ENCODE peak calls at places on chromosomes 4 and X, in seven cellular contexts. W, I, N, T, G, J and Z are unnamed samples.
A peak's percentile ranks its signal among the peaks of the same experiment; 100 is the strongest.

GRCh38 chrX:29858714-29859113 is 356.6 kb upstream of the MAGEB2 start:
- DNase-seq in J (no peak), N (no peak), W (no peak), T (no peak), I (no peak), G (peak; percentile 54), Z (peak; percentile 8)

GRCh38 chr4:5750052-5750950 is 39.3 kb downstream of the EVC start:
- DNase-seq in W (no peak), G (peak; percentile 81), J (no peak), T (no peak), N (no peak), I (no peak), Z (no peak)

GRCh38 chrX:33128048-33128805 is 83.1 kb downstream of the DMD start:
- DNase-seq in G (no peak), T (no peak), N (peak; percentile 16), J (no peak), I (no peak), W (no peak), Z (no peak)

GRCh38 chrX:133444952-133445831 is 29.9 kb upstream of the GPC4 start:
- DNase-seq in G (peak; percentile 12), N (peak; percentile 40), T (peak; percentile 68), I (peak; percentile 16), W (peak; percentile 14), J (peak; percentile 31), Z (peak; percentile 61)

GRCh38 chr4:89056292-89056952 is 563 bp downstream of the FAM13A start:
- DNase-seq in T (no peak), J (no peak), W (no peak), G (no peak), I (no peak), N (no peak), Z (no peak)

GRCh38 chr4:176193898-176194297 is 1.5 kb downstream of the SPATA4 start:
- DNase-seq in I (no peak), T (no peak), J (peak; percentile 29), G (peak; percentile 96), N (no peak), W (no peak), Z (peak; percentile 84)

GRCh38 chrX:13721819-13722527 is 12.4 kb downstream of the TRAPPC2 start:
- DNase-seq in J (no peak), I (no peak), G (peak; percentile 47), N (no peak), W (peak; percentile 41), T (no peak), Z (peak; percentile 64)

GRCh38 chr4:123884922-123885321 is 488.3 kb downstream of the SPRY1 start:
- DNase-seq in I (no peak), W (no peak), T (no peak), G (no peak), J (no peak), N (no peak), Z (no peak)

GRCh38 chr4:13546855-13547562 is 2.7 kb upstream of the NKX3-2 start:
- DNase-seq in I (no peak), W (peak; percentile 43), N (peak; percentile 75), J (no peak), G (no peak), T (peak; percentile 80), Z (no peak)
- TF ChIP-seq EZH2 in I (no peak), W (peak; percentile 88), N (peak; percentile 96), J (no peak), G (peak; percentile 98), T (peak; percentile 96), Z (no peak)

DNA sequence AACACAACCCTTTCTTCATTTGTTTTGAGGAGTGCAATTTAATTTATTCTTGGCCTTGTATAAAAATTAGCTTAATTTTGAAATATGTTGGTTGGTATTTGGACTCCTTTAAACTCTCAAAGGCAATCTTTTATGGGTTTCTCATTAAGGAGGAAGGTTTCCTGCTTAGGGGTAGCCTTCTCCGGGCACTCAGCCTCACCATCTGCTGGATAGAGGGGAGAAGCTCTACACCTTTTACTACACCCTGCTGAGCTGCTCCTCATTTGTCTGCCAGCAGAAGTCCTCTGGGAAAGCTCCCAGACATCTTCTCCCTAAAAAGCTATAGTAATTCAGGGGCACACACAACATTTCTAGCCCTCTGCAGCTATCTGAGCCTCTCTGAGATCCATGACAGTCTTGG is 179.1 kb downstream of the SOWAHB start:
- DNase-seq in T (peak; percentile 49), G (no peak), J (no peak), N (peak; percentile 15), W (no peak), I (no peak), Z (no peak)
- TF ChIP-seq EZH2phosphoT487 in T (no peak), G (no peak), J (no peak), N (no peak), W (no peak), I (no peak), Z (no peak)

GRCh38 chr4:84493092-84493850 is 5.8 kb downstream of the NKX6-1 start:
- DNase-seq in W (peak; percentile 58), J (no peak), N (peak; percentile 90), I (no peak), T (peak; percentile 90), G (peak; percentile 54), Z (no peak)

GRCh38 chr4:84492737-84493091 is 6.4 kb downstream of the NKX6-1 start:
- DNase-seq in N (peak; percentile 61), I (no peak), W (no peak), T (peak; percentile 49), G (no peak), J (no peak), Z (no peak)

GRCh38 chr4:84490663-84491062 is 8.4 kb downstream of the NKX6-1 start:
- DNase-seq in G (no peak), T (no peak), I (no peak), N (no peak), J (no peak), W (no peak), Z (no peak)

GRCh38 chr4:84492290-84492689 is 6.8 kb downstream of the NKX6-1 start:
- DNase-seq in N (no peak), G (no peak), W (no peak), I (no peak), J (no peak), T (peak; percentile 57), Z (no peak)

DNA sequence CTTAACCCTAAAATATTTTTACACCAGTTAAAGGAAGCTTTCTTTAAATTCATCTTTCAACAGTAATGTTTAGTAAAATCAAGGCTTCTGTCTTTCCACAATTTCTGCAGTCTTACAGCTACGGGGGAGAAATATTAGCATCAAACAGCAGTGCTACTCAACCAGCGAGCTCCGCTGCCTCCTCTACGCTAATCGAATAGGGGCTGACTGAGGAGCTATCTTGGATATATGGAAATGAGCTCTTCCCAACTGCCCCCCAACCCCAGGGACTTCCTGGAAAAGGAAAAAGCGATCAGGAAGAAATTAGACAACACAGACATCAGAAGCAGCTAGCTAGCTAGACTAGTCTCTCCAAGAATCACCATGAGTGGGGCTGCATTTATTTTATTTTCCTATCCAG is 7.7 kb downstream of the NKX6-1 start:
- DNase-seq in I (no peak), T (peak; percentile 49), W (no peak), J (no peak), G (no peak), N (peak; percentile 58), Z (no peak)
- TF ChIP-seq EZH2 in I (no peak), T (peak; percentile 45), W (peak; percentile 65), J (no peak), G (peak; percentile 37), N (peak; percentile 2), Z (no peak)

GRCh38 chr4:28879178-28879577 is 1841.0 kb upstream of the PCDH7 start:
- DNase-seq in G (peak; percentile 1), J (no peak), T (no peak), N (no peak), I (no peak), W (no peak), Z (peak; percentile 61)
- TF ChIP-seq EZH2phosphoT487 in G (no peak), J (no peak), T (no peak), N (no peak), I (no peak), W (no peak), Z (no peak)

GRCh38 chr4:104490770-104491395 is 3.8 kb downstream of the CXXC4 start:
- DNase-seq in J (no peak), T (peak; percentile 56), N (peak; percentile 80), G (peak; percentile 53), I (peak; percentile 81), W (peak; percentile 87), Z (peak; percentile 38)
- TF ChIP-seq EZH2 in J (no peak), T (no peak), N (no peak), G (peak; percentile 72), I (no peak), W (no peak), Z (no peak)

GRCh38 chrX:24990585-24990984 is 25.2 kb downstream of the ARX start:
- DNase-seq in W (no peak), J (no peak), N (peak; percentile 61), I (no peak), T (peak; percentile 54), G (no peak), Z (no peak)
- TF ChIP-seq EZH2phosphoT487 in W (no peak), J (no peak), N (no peak), I (no peak), T (no peak), G (no peak), Z (no peak)

GRCh38 chr4:41747230-41748055 is 1.1 kb downstream of the PHOX2B start:
- DNase-seq in G (no peak), T (peak; percentile 56), J (no peak), I (no peak), N (peak; percentile 48), W (no peak), Z (no peak)
- TF ChIP-seq EZH2 in G (peak; percentile 87), T (peak; percentile 95), J (no peak), I (no peak), N (peak; percentile 95), W (peak; percentile 66), Z (no peak)

GRCh38 chrX:71492086-71493065 is 40.5 kb upstream of the OGT start:
- DNase-seq in I (peak; percentile 30), T (peak; percentile 39), J (no peak), N (no peak), G (peak; percentile 80), W (no peak), Z (peak; percentile 39)
- TF ChIP-seq EZH2phosphoT487 in I (no peak), T (no peak), J (no peak), N (no peak), G (no peak), W (no peak), Z (no peak)

GRCh38 chr4:185128272-185129119 is 14.6 kb upstream of the SLC25A4 start:
- DNase-seq in T (peak; percentile 76), G (peak; percentile 53), I (no peak), N (peak; percentile 69), W (peak; percentile 26), J (no peak), Z (no peak)

GRCh38 chr4:185122681-185123345 is 20.3 kb upstream of the SLC25A4 start:
- DNase-seq in W (no peak), T (no peak), G (no peak), I (peak; percentile 76), J (no peak), N (no peak), Z (peak; percentile 35)

GRCh38 chr4:185123479-185123878 is 19.6 kb upstream of the SLC25A4 start:
- DNase-seq in I (no peak), J (no peak), W (no peak), N (no peak), G (no peak), T (no peak), Z (no peak)

GRCh38 chr4:185127021-185127925 is 15.8 kb upstream of the SLC25A4 start:
- DNase-seq in I (no peak), J (no peak), T (peak; percentile 58), G (peak; percentile 34), N (peak; percentile 63), W (peak; percentile 28), Z (no peak)
- TF ChIP-seq EZH2 in I (no peak), J (no peak), T (peak; percentile 28), G (no peak), N (no peak), W (no peak), Z (no peak)